ENCODE peak calls at places on chromosomes 6 and 20, in eight cellular contexts. Y is SJCRH30, E is ovary, B is left lung, N is endothelial cell of umbilical vein, D is mesendoderm, R is hepatocyte, X is lung. L is an unnamed sample.

GRCh38 chr6:37822851-37823682 is 3.5 kb downstream of the ZFAND3 start:
- DNase-seq in X (no peak), N (peak), R (peak), B (no peak), D (peak), E (no peak), Y (peak), L (no peak)

GRCh38 chr6:89952696-89953095 is 58.4 kb downstream of the GJA10 start:
- DNase-seq in X (no peak), D (no peak), R (no peak), Y (peak), N (no peak), B (no peak), E (no peak), L (no peak)

GRCh38 chr6:134753001-134753400 is 196.9 kb downstream of the ALDH8A1 start:
- DNase-seq in D (no peak), N (peak), B (no peak), Y (no peak), X (no peak), E (no peak), R (no peak), L (no peak)

GRCh38 chr6:3204921-3205320 is 22.5 kb downstream of the TUBB2B start:
- DNase-seq in Y (no peak), X (no peak), B (no peak), E (no peak), N (no peak), D (no peak), R (no peak), L (no peak)

GRCh38 chr6:45607818-45608217 is 230.1 kb upstream of the SUPT3H start:
- DNase-seq in D (no peak), N (no peak), E (no peak), R (no peak), Y (peak), B (no peak), X (peak), L (peak)

GRCh38 chr20:48740269-48740603 is 87.6 kb downstream of the PREX1 start:
- DNase-seq in Y (no peak), D (no peak), E (no peak), X (no peak), N (no peak), R (no peak), B (no peak), L (no peak)

GRCh38 chr20:48971956-48972355 is 50.4 kb downstream of the ARFGEF2 start:
- DNase-seq in X (no peak), B (no peak), E (no peak), D (no peak), N (no peak), Y (no peak), R (no peak), L (no peak)

GRCh38 chr6:147201885-147202515 is 2.2 kb upstream of the STXBP5 start:
- DNase-seq in X (peak), N (no peak), Y (peak), E (peak), R (peak), B (peak), D (peak), L (peak)

GRCh38 chr6:110543106-110543505 is 66.7 kb upstream of the SLC22A16 start:
- DNase-seq in R (no peak), E (no peak), N (no peak), X (no peak), D (no peak), B (no peak), Y (peak), L (peak)

GRCh38 chr6:4714961-4715501 is 61.2 kb upstream of the CDYL start:
- DNase-seq in X (no peak), N (no peak), D (no peak), B (no peak), Y (no peak), E (no peak), R (peak), L (peak)

GRCh38 chr6:114569643-114570042 is 226.8 kb upstream of the HS3ST5 start:
- DNase-seq in Y (no peak), E (no peak), X (no peak), N (no peak), B (no peak), D (peak), R (no peak), L (no peak)

GRCh38 chr6:31737315-31738047 is 1.2 kb upstream of the CLIC1 start:
- DNase-seq in Y (peak), B (no peak), N (peak), X (no peak), D (peak), R (peak), E (no peak), L (no peak)

GRCh38 chr6:142934190-142934589 is 10.8 kb downstream of the HIVEP2 start:
- DNase-seq in E (no peak), B (no peak), R (no peak), N (no peak), D (no peak), Y (no peak), X (no peak), L (no peak)

GRCh38 chr6:42556462-42556861 is 7.4 kb upstream of the UBR2 start:
- DNase-seq in D (peak), X (no peak), E (no peak), R (peak), N (no peak), Y (no peak), B (no peak), L (no peak)
- H3K4me3 ChIP-seq in D (no peak), X (no peak), E (no peak), R (no peak), N (no peak), Y (no peak), B (no peak), L (no peak)

GRCh38 chr20:19404836-19405235 is 192.4 kb downstream of the SLC24A3 start:
- DNase-seq in E (no peak), X (no peak), B (no peak), Y (no peak), D (peak), R (no peak), N (no peak), L (no peak)

GRCh38 chr20:19403549-19403948 is 191.1 kb downstream of the SLC24A3 start:
- DNase-seq in R (no peak), N (no peak), D (peak), B (no peak), Y (no peak), X (no peak), E (no peak), L (no peak)

GRCh38 chr20:19407731-19408130 is 195.3 kb downstream of the SLC24A3 start:
- DNase-seq in E (no peak), R (peak), Y (no peak), B (no peak), X (no peak), D (peak), N (no peak), L (peak)

GRCh38 chr20:19406371-19406770 is 193.9 kb downstream of the SLC24A3 start:
- DNase-seq in R (no peak), N (no peak), D (no peak), E (no peak), Y (no peak), B (no peak), X (no peak), L (no peak)

DNA sequence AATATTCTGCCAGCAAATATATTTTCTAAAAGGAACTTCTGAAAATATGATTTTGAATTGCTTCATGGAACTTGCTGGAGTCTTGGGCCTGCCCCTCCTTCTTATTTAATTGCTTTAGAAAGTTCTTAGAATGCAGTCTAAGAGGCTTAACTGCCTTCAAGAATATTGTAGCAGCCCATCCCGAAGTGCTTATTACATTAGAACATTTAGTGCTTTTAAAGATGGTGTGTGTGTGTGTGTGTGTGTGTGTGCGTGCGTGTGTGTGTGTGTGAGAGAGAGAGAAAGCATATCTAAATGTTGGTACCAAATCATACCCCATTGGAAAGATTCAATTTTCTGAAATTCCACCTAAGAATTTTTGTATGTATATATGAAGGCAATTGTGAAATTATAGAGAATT is 193.5 kb downstream of the SLC24A3 start:
- DNase-seq in Y (no peak), E (no peak), D (no peak), B (no peak), R (no peak), X (no peak), N (no peak), L (no peak)
- H3K27ac ChIP-seq in Y (no peak), E (no peak), D (no peak), B (no peak), R (no peak), X (no peak), N (no peak), L (no peak)

DNA sequence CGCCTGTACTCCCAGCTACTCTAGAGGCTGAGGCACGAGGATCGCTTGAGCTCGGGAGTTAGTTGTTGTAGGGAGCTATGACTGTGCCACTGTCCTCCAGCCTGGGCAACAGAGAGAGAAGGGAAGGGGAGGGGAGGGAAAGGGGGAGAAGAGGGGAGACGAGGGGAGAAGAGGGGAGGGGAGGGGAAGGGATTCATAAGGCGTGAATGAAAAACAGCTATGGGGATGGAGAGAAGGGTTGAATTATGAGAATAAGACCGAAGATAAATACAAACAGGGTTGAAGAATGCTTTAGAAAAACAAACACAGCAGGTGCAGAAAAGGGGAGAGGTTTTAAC is 106.0 kb downstream of the TRIM27 start:
- DNase-seq in R (no peak), B (no peak), X (no peak), Y (no peak), D (peak), N (no peak), E (no peak), L (no peak)
- H3K4me3 ChIP-seq in R (no peak), B (no peak), X (no peak), Y (peak), D (no peak), N (no peak), E (no peak), L (peak)

GRCh38 chr20:20892328-20892727 is 179.9 kb upstream of the RALGAPA2 start:
- DNase-seq in E (no peak), D (no peak), R (no peak), X (no peak), B (no peak), Y (peak), N (no peak), L (no peak)

GRCh38 chr20:20881808-20882207 is 169.4 kb upstream of the RALGAPA2 start:
- DNase-seq in B (no peak), E (no peak), D (no peak), X (no peak), N (no peak), Y (no peak), R (no peak), L (no peak)

GRCh38 chr20:20890751-20891150 is 178.3 kb upstream of the RALGAPA2 start:
- DNase-seq in R (no peak), E (no peak), N (no peak), X (no peak), Y (no peak), D (no peak), B (no peak), L (no peak)

GRCh38 chr20:20888273-20888656 is 175.8 kb upstream of the RALGAPA2 start:
- DNase-seq in R (no peak), B (no peak), E (no peak), D (no peak), X (no peak), Y (peak), N (no peak), L (no peak)

DNA sequence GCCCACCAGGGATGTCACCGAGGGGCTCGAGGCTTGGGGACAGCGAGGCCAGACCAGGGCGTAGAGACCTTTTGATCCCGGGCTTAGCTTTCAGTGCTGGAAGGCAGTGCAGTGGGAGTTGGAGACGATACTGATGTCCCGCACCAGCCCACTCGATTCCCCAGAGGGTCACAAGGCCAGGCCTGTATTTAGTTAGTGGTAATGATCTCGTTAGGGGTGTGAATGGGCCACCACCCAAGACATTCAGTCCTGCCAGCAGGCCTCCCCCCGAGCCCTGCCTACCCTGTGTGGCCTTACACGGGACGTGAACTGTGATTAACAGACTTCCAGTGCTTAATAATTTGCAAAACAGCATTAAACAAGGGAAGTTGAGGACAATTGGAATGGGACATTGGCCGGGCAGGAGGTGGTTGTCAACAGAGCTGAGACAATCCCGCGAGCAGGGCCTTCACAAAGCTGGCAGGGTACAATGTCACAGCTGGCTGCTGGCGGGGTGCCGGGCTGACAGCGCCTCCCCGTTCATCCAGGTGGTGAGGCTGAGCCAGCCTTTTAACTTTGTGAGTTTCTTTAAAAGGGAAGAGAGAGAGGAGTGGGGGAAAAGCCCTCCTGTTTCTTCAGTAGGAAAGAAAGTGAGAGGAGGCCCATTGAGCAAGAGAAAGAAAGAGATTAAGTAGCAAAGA is 175.3 kb upstream of the RALGAPA2 start:
- DNase-seq in E (no peak), X (no peak), R (no peak), Y (peak), D (peak), N (no peak), B (no peak), L (no peak)
- H3K27ac ChIP-seq in E (no peak), X (no peak), R (no peak), Y (peak), D (no peak), N (no peak), B (no peak), L (no peak)

GRCh38 chr6:30690403-30691207 is at the start of gene NRM:
- DNase-seq in R (peak), D (peak), E (peak), X (peak), Y (peak), N (peak), B (peak), L (peak)
- H3K4me3 ChIP-seq in R (peak), D (peak), E (peak), X (peak), Y (peak), N (peak), B (peak), L (peak)

GRCh38 chr20:23156842-23157423 is 70.8 kb upstream of the CD93 start:
- DNase-seq in E (no peak), B (no peak), D (no peak), N (no peak), R (no peak), Y (no peak), X (no peak), L (no peak)

GRCh38 chr20:23153696-23154341 is 67.7 kb upstream of the CD93 start:
- DNase-seq in X (no peak), Y (no peak), R (no peak), E (no peak), D (peak), B (no peak), N (no peak), L (no peak)

GRCh38 chr20:23155141-23155590 is 69.0 kb upstream of the CD93 start:
- DNase-seq in R (no peak), B (no peak), X (no peak), Y (peak), N (no peak), D (peak), E (no peak), L (no peak)

GRCh38 chr20:23157741-23158140 is 71.6 kb upstream of the CD93 start:
- DNase-seq in X (no peak), E (no peak), N (no peak), D (no peak), R (no peak), B (no peak), Y (no peak), L (no peak)

DNA sequence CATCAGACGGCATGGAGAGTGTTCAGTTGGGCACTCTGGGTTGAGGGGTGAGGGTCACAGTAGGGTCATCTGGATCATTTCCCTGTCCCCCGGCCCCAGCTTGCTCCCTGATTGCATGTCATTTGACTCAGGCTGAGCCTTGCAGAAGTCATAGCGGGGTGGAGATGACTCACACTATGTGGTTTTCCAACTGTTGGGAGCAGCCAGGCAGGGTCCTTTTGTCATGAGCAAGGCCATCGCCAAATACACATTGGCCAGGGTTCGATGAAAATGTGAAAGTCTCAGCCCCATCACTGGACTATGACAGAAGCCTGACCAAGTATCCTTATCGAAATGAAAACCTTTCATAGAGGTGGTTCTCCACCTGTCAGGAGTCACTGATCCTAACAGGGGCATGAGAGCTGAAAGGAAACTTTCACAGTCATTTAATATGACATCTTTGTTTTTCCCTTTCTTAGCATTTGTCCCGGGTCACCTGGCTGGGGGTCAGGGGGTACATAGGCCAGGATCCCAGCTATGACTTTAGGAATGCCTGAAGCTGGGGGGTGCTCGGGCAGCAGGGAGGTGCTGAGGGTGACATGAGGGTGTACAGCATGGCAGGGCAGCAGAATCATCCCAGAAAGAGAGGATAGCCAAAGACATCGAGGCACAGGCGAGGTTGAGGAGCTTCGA is 70.2 kb upstream of the CD93 start:
- DNase-seq in E (no peak), X (no peak), Y (peak), N (peak), R (no peak), B (peak), D (no peak), L (peak)
- H3K27ac ChIP-seq in E (no peak), X (no peak), Y (peak), N (peak), R (peak), B (peak), D (no peak), L (peak)

GRCh38 chr6:42727084-42727601 is 4.7 kb upstream of the PRPH2 start:
- DNase-seq in E (peak), D (no peak), R (no peak), N (peak), B (peak), X (peak), Y (no peak), L (no peak)

GRCh38 chr6:42724825-42725224 is 2.4 kb upstream of the PRPH2 start:
- DNase-seq in Y (no peak), N (no peak), E (no peak), X (no peak), R (no peak), D (no peak), B (no peak), L (no peak)

GRCh38 chr6:42726026-42726425 is 3.6 kb upstream of the PRPH2 start:
- DNase-seq in R (no peak), X (no peak), Y (no peak), E (no peak), B (no peak), D (no peak), N (no peak), L (no peak)

GRCh38 chr6:42727627-42728026 is 5.2 kb upstream of the PRPH2 start:
- DNase-seq in Y (no peak), E (peak), X (no peak), N (no peak), B (no peak), R (no peak), D (no peak), L (no peak)

GRCh38 chr6:42726485-42727083 is 4.2 kb upstream of the PRPH2 start:
- DNase-seq in E (peak), R (peak), B (peak), N (peak), X (peak), D (peak), Y (peak), L (no peak)
- H3K4me3 ChIP-seq in E (peak), R (no peak), B (peak), N (peak), X (peak), D (no peak), Y (peak), L (no peak)

GRCh38 chr6:168533428-168533827 is 92.4 kb downstream of the SMOC2 start:
- DNase-seq in N (peak), Y (peak), X (no peak), R (no peak), B (no peak), D (no peak), E (peak), L (no peak)
- H3K27ac ChIP-seq in N (no peak), Y (no peak), X (no peak), R (no peak), B (no peak), D (no peak), E (no peak), L (no peak)

L was measured in PC-9.